ENCODE peak calls at places on chromosomes 2 and 18, in nine cellular contexts. One of them, this sample, is unnamed.

GRCh38 chr2:172102159-172102857 is 392 bp downstream of the DLX2 start:
- DNase-seq in fibroblast of lung: peak
- DNase-seq in stimulated activated CD8-positive, alpha-beta memory T cell treated with anti-CD3 and anti-CD28 coated beads, Interleukin-12 subunit alpha, Interleukin-12 subunit beta, amount 100 ng/mL, for 4 hours: no peak
- DNase-seq in memory B cell: no peak
- DNase-seq in H54: no peak
- DNase-seq in posterior cingulate gyrus: no peak
- DNase-seq in IMR-90: peak
- DNase-seq in stimulated activated CD4-positive, alpha-beta T cell treated with anti-CD3 and anti-CD28 coated beads, Interleukin-15, amount 100 ng/mL, for 24 hours: peak
- DNase-seq in G401: peak
- DNase-seq in this sample: no peak

GRCh38 chr2:128311216-128311754 is 7.4 kb downstream of the HS6ST1 start:
- DNase-seq in fibroblast of lung: no peak
- DNase-seq in stimulated activated CD8-positive, alpha-beta memory T cell treated with anti-CD3 and anti-CD28 coated beads, Interleukin-12 subunit alpha, Interleukin-12 subunit beta, amount 100 ng/mL, for 4 hours: no peak
- DNase-seq in memory B cell: no peak
- DNase-seq in H54: no peak
- DNase-seq in posterior cingulate gyrus: peak
- DNase-seq in IMR-90: no peak
- DNase-seq in stimulated activated CD4-positive, alpha-beta T cell treated with anti-CD3 and anti-CD28 coated beads, Interleukin-15, amount 100 ng/mL, for 24 hours: peak
- DNase-seq in G401: no peak
- DNase-seq in this sample: no peak

GRCh38 chr2:207163053-207163814 is 2.5 kb downstream of the KLF7 start:
- DNase-seq in fibroblast of lung: peak
- DNase-seq in stimulated activated CD8-positive, alpha-beta memory T cell treated with anti-CD3 and anti-CD28 coated beads, Interleukin-12 subunit alpha, Interleukin-12 subunit beta, amount 100 ng/mL, for 4 hours: no peak
- DNase-seq in memory B cell: no peak
- DNase-seq in H54: peak
- DNase-seq in posterior cingulate gyrus: no peak
- DNase-seq in IMR-90: peak
- DNase-seq in stimulated activated CD4-positive, alpha-beta T cell treated with anti-CD3 and anti-CD28 coated beads, Interleukin-15, amount 100 ng/mL, for 24 hours: peak
- DNase-seq in G401: peak
- DNase-seq in this sample: peak

GRCh38 chr18:56888978-56889377 is 237.8 kb downstream of the WDR7 start:
- DNase-seq in fibroblast of lung: no peak
- DNase-seq in stimulated activated CD8-positive, alpha-beta memory T cell treated with anti-CD3 and anti-CD28 coated beads, Interleukin-12 subunit alpha, Interleukin-12 subunit beta, amount 100 ng/mL, for 4 hours: no peak
- DNase-seq in memory B cell: no peak
- DNase-seq in H54: no peak
- DNase-seq in posterior cingulate gyrus: no peak
- DNase-seq in IMR-90: no peak
- DNase-seq in stimulated activated CD4-positive, alpha-beta T cell treated with anti-CD3 and anti-CD28 coated beads, Interleukin-15, amount 100 ng/mL, for 24 hours: no peak
- DNase-seq in G401: no peak
- DNase-seq in this sample: no peak

GRCh38 chr18:10122116-10122515 is 208.3 kb downstream of the VAPA start:
- DNase-seq in fibroblast of lung: peak
- DNase-seq in stimulated activated CD8-positive, alpha-beta memory T cell treated with anti-CD3 and anti-CD28 coated beads, Interleukin-12 subunit alpha, Interleukin-12 subunit beta, amount 100 ng/mL, for 4 hours: no peak
- DNase-seq in memory B cell: no peak
- DNase-seq in H54: no peak
- DNase-seq in posterior cingulate gyrus: no peak
- DNase-seq in IMR-90: peak
- DNase-seq in stimulated activated CD4-positive, alpha-beta T cell treated with anti-CD3 and anti-CD28 coated beads, Interleukin-15, amount 100 ng/mL, for 24 hours: no peak
- DNase-seq in G401: no peak
- DNase-seq in this sample: no peak

GRCh38 chr2:189679224-189679623 is 4.8 kb downstream of the ANKAR start:
- DNase-seq in fibroblast of lung: no peak
- DNase-seq in stimulated activated CD8-positive, alpha-beta memory T cell treated with anti-CD3 and anti-CD28 coated beads, Interleukin-12 subunit alpha, Interleukin-12 subunit beta, amount 100 ng/mL, for 4 hours: no peak
- DNase-seq in memory B cell: no peak
- DNase-seq in H54: no peak
- DNase-seq in posterior cingulate gyrus: no peak
- DNase-seq in IMR-90: peak
- DNase-seq in stimulated activated CD4-positive, alpha-beta T cell treated with anti-CD3 and anti-CD28 coated beads, Interleukin-15, amount 100 ng/mL, for 24 hours: no peak
- DNase-seq in G401: no peak
- DNase-seq in this sample: no peak

GRCh38 chr2:215454519-215454918 is 18.7 kb upstream of the FN1 start:
- DNase-seq in fibroblast of lung: peak
- DNase-seq in stimulated activated CD8-positive, alpha-beta memory T cell treated with anti-CD3 and anti-CD28 coated beads, Interleukin-12 subunit alpha, Interleukin-12 subunit beta, amount 100 ng/mL, for 4 hours: no peak
- DNase-seq in memory B cell: no peak
- DNase-seq in H54: no peak
- DNase-seq in posterior cingulate gyrus: no peak
- DNase-seq in IMR-90: no peak
- DNase-seq in stimulated activated CD4-positive, alpha-beta T cell treated with anti-CD3 and anti-CD28 coated beads, Interleukin-15, amount 100 ng/mL, for 24 hours: no peak
- DNase-seq in G401: peak
- DNase-seq in this sample: peak

GRCh38 chr2:44360749-44361329 is 455 bp downstream of the PREPL start:
- DNase-seq in fibroblast of lung: peak
- DNase-seq in stimulated activated CD8-positive, alpha-beta memory T cell treated with anti-CD3 and anti-CD28 coated beads, Interleukin-12 subunit alpha, Interleukin-12 subunit beta, amount 100 ng/mL, for 4 hours: no peak
- DNase-seq in memory B cell: no peak
- DNase-seq in H54: no peak
- DNase-seq in posterior cingulate gyrus: no peak
- DNase-seq in IMR-90: peak
- DNase-seq in stimulated activated CD4-positive, alpha-beta T cell treated with anti-CD3 and anti-CD28 coated beads, Interleukin-15, amount 100 ng/mL, for 24 hours: peak
- DNase-seq in G401: no peak
- DNase-seq in this sample: no peak

GRCh38 chr2:893311-893710 is 57.3 kb upstream of the SNTG2 start:
- DNase-seq in fibroblast of lung: no peak
- DNase-seq in stimulated activated CD8-positive, alpha-beta memory T cell treated with anti-CD3 and anti-CD28 coated beads, Interleukin-12 subunit alpha, Interleukin-12 subunit beta, amount 100 ng/mL, for 4 hours: no peak
- DNase-seq in memory B cell: no peak
- DNase-seq in H54: peak
- DNase-seq in posterior cingulate gyrus: no peak
- DNase-seq in IMR-90: no peak
- DNase-seq in stimulated activated CD4-positive, alpha-beta T cell treated with anti-CD3 and anti-CD28 coated beads, Interleukin-15, amount 100 ng/mL, for 24 hours: no peak
- DNase-seq in G401: no peak
- DNase-seq in this sample: peak

GRCh38 chr18:33901894-33902512 is 322.7 kb downstream of the NOL4 start:
- DNase-seq in fibroblast of lung: no peak
- DNase-seq in stimulated activated CD8-positive, alpha-beta memory T cell treated with anti-CD3 and anti-CD28 coated beads, Interleukin-12 subunit alpha, Interleukin-12 subunit beta, amount 100 ng/mL, for 4 hours: no peak
- DNase-seq in memory B cell: no peak
- DNase-seq in H54: no peak
- DNase-seq in posterior cingulate gyrus: no peak
- DNase-seq in IMR-90: no peak
- DNase-seq in stimulated activated CD4-positive, alpha-beta T cell treated with anti-CD3 and anti-CD28 coated beads, Interleukin-15, amount 100 ng/mL, for 24 hours: no peak
- DNase-seq in G401: no peak
- DNase-seq in this sample: no peak

GRCh38 chr2:233413046-233413445 is 58.8 kb downstream of the DGKD start:
- DNase-seq in fibroblast of lung: peak
- DNase-seq in stimulated activated CD8-positive, alpha-beta memory T cell treated with anti-CD3 and anti-CD28 coated beads, Interleukin-12 subunit alpha, Interleukin-12 subunit beta, amount 100 ng/mL, for 4 hours: no peak
- DNase-seq in memory B cell: no peak
- DNase-seq in H54: no peak
- DNase-seq in posterior cingulate gyrus: no peak
- DNase-seq in IMR-90: peak
- DNase-seq in stimulated activated CD4-positive, alpha-beta T cell treated with anti-CD3 and anti-CD28 coated beads, Interleukin-15, amount 100 ng/mL, for 24 hours: no peak
- DNase-seq in G401: no peak
- DNase-seq in this sample: no peak

GRCh38 chr2:177551989-177552413 is 159.4 kb downstream of the AGPS start:
- DNase-seq in fibroblast of lung: peak
- DNase-seq in stimulated activated CD8-positive, alpha-beta memory T cell treated with anti-CD3 and anti-CD28 coated beads, Interleukin-12 subunit alpha, Interleukin-12 subunit beta, amount 100 ng/mL, for 4 hours: no peak
- DNase-seq in memory B cell: no peak
- DNase-seq in H54: no peak
- DNase-seq in posterior cingulate gyrus: no peak
- DNase-seq in IMR-90: no peak
- DNase-seq in stimulated activated CD4-positive, alpha-beta T cell treated with anti-CD3 and anti-CD28 coated beads, Interleukin-15, amount 100 ng/mL, for 24 hours: no peak
- DNase-seq in G401: peak
- DNase-seq in this sample: peak

GRCh38 chr2:176072951-176073904 is 10.5 kb downstream of the EVX2 start:
- DNase-seq in fibroblast of lung: no peak
- DNase-seq in stimulated activated CD8-positive, alpha-beta memory T cell treated with anti-CD3 and anti-CD28 coated beads, Interleukin-12 subunit alpha, Interleukin-12 subunit beta, amount 100 ng/mL, for 4 hours: no peak
- DNase-seq in memory B cell: no peak
- DNase-seq in H54: no peak
- DNase-seq in posterior cingulate gyrus: no peak
- DNase-seq in IMR-90: no peak
- DNase-seq in stimulated activated CD4-positive, alpha-beta T cell treated with anti-CD3 and anti-CD28 coated beads, Interleukin-15, amount 100 ng/mL, for 24 hours: no peak
- DNase-seq in G401: no peak
- DNase-seq in this sample: no peak

GRCh38 chr2:109275120-109276040 is 146.4 kb downstream of the SH3RF3 start:
- DNase-seq in fibroblast of lung: no peak
- DNase-seq in stimulated activated CD8-positive, alpha-beta memory T cell treated with anti-CD3 and anti-CD28 coated beads, Interleukin-12 subunit alpha, Interleukin-12 subunit beta, amount 100 ng/mL, for 4 hours: no peak
- DNase-seq in memory B cell: no peak
- DNase-seq in H54: no peak
- DNase-seq in posterior cingulate gyrus: no peak
- DNase-seq in IMR-90: no peak
- DNase-seq in stimulated activated CD4-positive, alpha-beta T cell treated with anti-CD3 and anti-CD28 coated beads, Interleukin-15, amount 100 ng/mL, for 24 hours: no peak
- DNase-seq in G401: no peak
- DNase-seq in this sample: no peak

GRCh38 chr2:7829241-7829640 is 852.6 kb upstream of the ID2 start:
- DNase-seq in fibroblast of lung: no peak
- DNase-seq in stimulated activated CD8-positive, alpha-beta memory T cell treated with anti-CD3 and anti-CD28 coated beads, Interleukin-12 subunit alpha, Interleukin-12 subunit beta, amount 100 ng/mL, for 4 hours: no peak
- DNase-seq in memory B cell: no peak
- DNase-seq in H54: no peak
- DNase-seq in posterior cingulate gyrus: no peak
- DNase-seq in IMR-90: peak
- DNase-seq in stimulated activated CD4-positive, alpha-beta T cell treated with anti-CD3 and anti-CD28 coated beads, Interleukin-15, amount 100 ng/mL, for 24 hours: no peak
- DNase-seq in G401: no peak
- DNase-seq in this sample: no peak

GRCh38 chr2:217851191-217852020 is 151.4 kb downstream of the TNS1 start:
- DNase-seq in fibroblast of lung: peak
- DNase-seq in stimulated activated CD8-positive, alpha-beta memory T cell treated with anti-CD3 and anti-CD28 coated beads, Interleukin-12 subunit alpha, Interleukin-12 subunit beta, amount 100 ng/mL, for 4 hours: no peak
- DNase-seq in memory B cell: no peak
- DNase-seq in H54: no peak
- DNase-seq in posterior cingulate gyrus: no peak
- DNase-seq in IMR-90: peak
- DNase-seq in stimulated activated CD4-positive, alpha-beta T cell treated with anti-CD3 and anti-CD28 coated beads, Interleukin-15, amount 100 ng/mL, for 24 hours: no peak
- DNase-seq in G401: peak
- DNase-seq in this sample: no peak

GRCh38 chr18:23114911-23115310 is 20.4 kb upstream of the CABLES1 start:
- DNase-seq in fibroblast of lung: no peak
- DNase-seq in stimulated activated CD8-positive, alpha-beta memory T cell treated with anti-CD3 and anti-CD28 coated beads, Interleukin-12 subunit alpha, Interleukin-12 subunit beta, amount 100 ng/mL, for 4 hours: no peak
- DNase-seq in memory B cell: no peak
- DNase-seq in H54: no peak
- DNase-seq in posterior cingulate gyrus: no peak
- DNase-seq in IMR-90: peak
- DNase-seq in stimulated activated CD4-positive, alpha-beta T cell treated with anti-CD3 and anti-CD28 coated beads, Interleukin-15, amount 100 ng/mL, for 24 hours: no peak
- DNase-seq in G401: no peak
- DNase-seq in this sample: no peak

This sample was measured in LNCaP clone FGC.